ENCODE peak calls at places on chromosomes 16 and 17, in nine cellular contexts. H, R, F, K, M, X, O, Z and C are unnamed samples.

GRCh38 chr17:45791935-45792334 is 7.8 kb downstream of the CRHR1 start:
- DNase-seq in H (no peak), R (no peak), F (no peak), K (no peak), M (peak; percentile 35), X (peak; percentile 53), O (no peak), Z (no peak), C (no peak)

GRCh38 chr17:65438708-65439294 is 122.6 kb downstream of the AXIN2 start:
- DNase-seq in H (no peak), R (no peak), F (no peak), K (no peak), M (no peak), X (no peak), O (no peak), Z (peak; percentile 30), C (no peak)

GRCh38 chr17:49456172-49456965 is 38.7 kb upstream of the NGFR start:
- DNase-seq in H (no peak), R (no peak), F (no peak), K (peak; percentile 38), M (no peak), X (no peak), O (no peak), Z (peak; percentile 80), C (no peak)

GRCh38 chr17:33233855-33234228 is 59.3 kb downstream of the ASIC2 start:
- DNase-seq in H (no peak), R (no peak), F (no peak), K (no peak), M (no peak), X (no peak), O (no peak), Z (no peak), C (peak; percentile 3)

GRCh38 chr16:78768723-78769122 is 669.3 kb downstream of the WWOX start:
- DNase-seq in H (no peak), R (no peak), F (no peak), K (no peak), M (no peak), X (no peak), O (no peak), Z (no peak), C (peak; percentile 58)

GRCh38 chr17:29588561-29589411 is 662 bp downstream of the GIT1 start:
- DNase-seq in H (peak; percentile 65), R (no peak), F (peak; percentile 63), K (no peak), M (no peak), X (no peak), O (no peak), Z (no peak), C (peak; percentile 43)

GRCh38 chr16:9695152-9695551 is 487.1 kb downstream of the GRIN2A start:
- DNase-seq in H (no peak), R (no peak), F (peak; percentile 65), K (no peak), M (no peak), X (no peak), O (no peak), Z (no peak), C (no peak)

GRCh38 chr16:13957197-13958078 is 37.5 kb downstream of the ERCC4 start:
- DNase-seq in H (no peak), R (peak; percentile 52), F (no peak), K (peak; percentile 88), M (peak; percentile 56), X (peak; percentile 86), O (peak; percentile 86), Z (peak; percentile 89), C (peak; percentile 78)

GRCh38 chr16:52546291-52546941 is 527 bp downstream of the TOX3 start:
- DNase-seq in H (peak; percentile 60), R (no peak), F (peak; percentile 73), K (no peak), M (no peak), X (no peak), O (no peak), Z (no peak), C (no peak)

GRCh38 chr17:12024332-12024731 is 3.7 kb downstream of the MAP2K4 start:
- DNase-seq in H (no peak), R (no peak), F (no peak), K (peak; percentile 47), M (no peak), X (no peak), O (peak; percentile 68), Z (no peak), C (no peak)

GRCh38 chr16:787261-787966 is 767 bp downstream of the RPUSD1 start:
- DNase-seq in H (no peak), R (no peak), F (no peak), K (no peak), M (no peak), X (no peak), O (no peak), Z (no peak), C (no peak)

GRCh38 chr17:46061435-46061834 is 62.4 kb downstream of the STH start:
- DNase-seq in H (no peak), R (no peak), F (peak; percentile 68), K (no peak), M (no peak), X (no peak), O (peak; percentile 23), Z (no peak), C (no peak)

GRCh38 chr16:78142784-78143183 is 43.3 kb downstream of the WWOX start:
- DNase-seq in H (no peak), R (no peak), F (no peak), K (peak; percentile 61), M (no peak), X (no peak), O (no peak), Z (no peak), C (no peak)

GRCh38 chr16:55470533-55471371 is 8.2 kb upstream of the MMP2 start:
- DNase-seq in H (no peak), R (no peak), F (no peak), K (peak; percentile 61), M (peak; percentile 49), X (peak; percentile 87), O (no peak), Z (no peak), C (no peak)

GRCh38 chr16:1996175-1996574 is 6.4 kb downstream of the SYNGR3 start:
- DNase-seq in H (no peak), R (no peak), F (no peak), K (no peak), M (no peak), X (no peak), O (no peak), Z (no peak), C (no peak)

GRCh38 chr16:78522327-78522726 is 422.9 kb downstream of the WWOX start:
- DNase-seq in H (no peak), R (no peak), F (no peak), K (no peak), M (no peak), X (no peak), O (no peak), Z (no peak), C (no peak)

GRCh38 chr16:14199624-14200023 is 128.5 kb downstream of the MRTFB start:
- DNase-seq in H (no peak), R (no peak), F (no peak), K (peak; percentile 51), M (no peak), X (no peak), O (no peak), Z (no peak), C (no peak)

GRCh38 chr17:58325289-58325726 is 3.3 kb downstream of the TSPOAP1 start:
- DNase-seq in H (peak; percentile 74), R (no peak), F (peak; percentile 90), K (no peak), M (no peak), X (no peak), O (no peak), Z (no peak), C (peak; percentile 26)

GRCh38 chr17:47323382-47324223 is at the start of gene EFCAB13:
- DNase-seq in H (peak; percentile 94), R (peak; percentile 58), F (peak; percentile 96), K (no peak), M (peak; percentile 90), X (peak; percentile 84), O (no peak), Z (no peak), C (peak; percentile 98)

DNA sequence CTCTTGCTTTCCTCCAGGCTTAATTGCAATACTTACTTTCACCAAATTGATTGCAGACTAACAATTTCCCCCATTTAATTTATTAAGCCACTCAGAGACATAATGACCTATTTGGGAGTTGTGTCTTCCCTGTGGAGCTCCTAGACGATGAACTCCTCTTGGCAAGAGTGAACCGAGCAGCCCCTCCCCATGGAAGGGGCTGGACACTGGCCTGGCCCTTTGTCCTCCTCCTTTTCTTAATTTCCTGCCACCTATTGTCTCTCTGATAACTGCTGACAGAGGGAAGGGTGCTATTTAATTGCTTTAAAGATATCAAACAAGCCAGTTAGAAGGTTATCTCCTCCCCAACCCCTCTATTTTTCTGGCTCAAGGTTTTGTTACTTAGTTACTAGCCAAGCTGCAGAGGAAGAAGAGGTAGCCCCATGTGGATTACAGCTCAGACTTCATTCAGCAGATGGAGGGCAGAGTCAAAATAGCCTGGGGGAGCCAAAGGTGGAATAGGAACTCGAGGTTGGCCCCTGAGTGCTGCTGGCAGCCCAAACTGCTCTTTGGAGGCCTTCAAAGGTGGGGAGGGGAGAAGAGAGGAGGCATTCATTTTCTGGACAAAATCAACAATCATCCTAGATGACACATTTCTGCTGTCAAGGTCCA is 3.7 kb upstream of the SSTR2 start:
- DNase-seq in H (no peak), R (no peak), F (no peak), K (no peak), M (no peak), X (no peak), O (no peak), Z (no peak), C (no peak)
- TF ChIP-seq CTCF in H (no peak), R (no peak), F (no peak), K (no peak), M (no peak), X (no peak), O (no peak), Z (no peak), C (no peak)

GRCh38 chr17:66777689-66778225 is 57.2 kb upstream of the CACNG5 start:
- DNase-seq in H (peak; percentile 62), R (no peak), F (peak; percentile 93), K (peak; percentile 60), M (no peak), X (no peak), O (no peak), Z (peak; percentile 3), C (no peak)
- H3K4me3 ChIP-seq in H (no peak overlapping the region), R (no peak overlapping the region), F (no peak overlapping the region), K (no peak overlapping the region), M (no peak overlapping the region), X (no peak overlapping the region), O (no peak overlapping the region), Z (no peak overlapping the region), C (no peak overlapping the region)

GRCh38 chr17:76103274-76104139 is at the start of gene EXOC7:
- DNase-seq in H (peak; percentile 98), R (peak; percentile 81), F (peak; percentile 97), K (peak; percentile 73), M (peak; percentile 94), X (peak; percentile 92), O (peak; percentile 90), Z (peak; percentile 64), C (peak; percentile 95)
- TF ChIP-seq CTCF in H (no peak), R (no peak), F (no peak), K (peak; percentile 11), M (no peak), X (no peak), O (no peak), Z (no peak), C (no peak)

DNA sequence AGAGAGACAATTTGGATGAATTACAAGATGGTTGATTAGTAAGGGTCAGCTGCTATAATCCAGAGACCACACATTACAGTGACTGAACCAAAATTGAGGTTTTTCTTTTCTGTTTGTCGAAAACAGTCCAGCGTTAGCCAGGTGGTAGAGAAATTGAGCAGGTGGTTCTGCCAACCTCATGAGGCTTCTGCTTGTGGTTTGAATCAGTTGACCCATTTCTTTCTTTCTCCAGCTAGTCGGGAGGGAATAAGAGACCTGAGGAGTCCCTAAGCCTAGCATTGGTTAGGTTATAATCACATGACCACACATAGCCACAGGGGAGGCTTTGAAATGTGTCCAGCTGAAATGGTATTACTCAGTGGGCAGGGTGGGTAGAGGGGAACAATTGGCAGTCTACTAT is 504.6 kb downstream of the HS3ST4 start:
- DNase-seq in H (no peak), R (no peak), F (no peak), K (no peak), M (no peak), X (no peak), O (no peak), Z (no peak), C (no peak)
- H3K4me3 ChIP-seq in H (no peak overlapping the region), R (no peak overlapping the region), F (no peak overlapping the region), K (no peak overlapping the region), M (no peak overlapping the region), X (no peak overlapping the region), O (no peak overlapping the region), Z (no peak overlapping the region), C (no peak overlapping the region)